ENCODE peak calls at places on chromosomes 5 and 9, in six cellular contexts. W is suprapubic skin; D is effector memory CD8-positive, alpha-beta T cell; Z is Ammon's horn; J is NCI-H2081; M is osteocyte. N is an unnamed sample.

GRCh38 chr9:135795391-135795790 is 93.4 kb downstream of the KCNT1 start:
- DNase-seq in J (no peak), W (no peak), Z (no peak), M (no peak), D (no peak), N (no peak)

GRCh38 chr9:91197232-91198181 is 164.2 kb downstream of the AUH start:
- DNase-seq in M (no peak), Z (peak), D (no peak), W (peak), J (no peak), N (no peak)

GRCh38 chr9:37650873-37651768 is at the start of gene FRMPD1:
- DNase-seq in W (no peak), Z (peak), M (no peak), J (peak), D (peak), N (peak)

GRCh38 chr9:120770923-120771322 is 22.3 kb downstream of the FBXW2 start:
- DNase-seq in J (no peak), D (no peak), M (no peak), Z (no peak), W (no peak), N (no peak)

GRCh38 chr5:139418804-139419203 is 14.9 kb upstream of the SPATA24 start:
- DNase-seq in W (no peak), Z (no peak), M (no peak), J (no peak), D (no peak), N (no peak)

GRCh38 chr5:91225848-91226686 is 157.1 kb downstream of the ARRDC3 start:
- DNase-seq in Z (no peak), D (peak), M (no peak), J (peak), W (no peak), N (peak)

GRCh38 chr5:135009736-135010501 is 24.1 kb downstream of the PITX1 start:
- DNase-seq in M (peak), Z (no peak), D (no peak), W (no peak), J (no peak), N (no peak)

GRCh38 chr5:159097461-159098284 is 2.0 kb downstream of the EBF1 start:
- DNase-seq in Z (no peak), M (no peak), J (no peak), D (no peak), W (no peak), N (peak)

GRCh38 chr5:65041296-65042158 is 272.8 kb downstream of the CWC27 start:
- DNase-seq in J (no peak), M (no peak), W (no peak), D (no peak), Z (no peak), N (no peak)

GRCh38 chr5:116097301-116097700 is 12.5 kb downstream of the COMMD10 start:
- DNase-seq in M (no peak), Z (no peak), J (no peak), D (no peak), W (no peak), N (no peak)

GRCh38 chr9:129887210-129888084 is 52.2 kb downstream of the USP20 start:
- DNase-seq in W (no peak), J (no peak), Z (no peak), M (no peak), D (peak), N (peak)

GRCh38 chr5:90518666-90519065 is 10.7 kb downstream of the LYSMD3 start:
- DNase-seq in J (peak), M (no peak), D (no peak), W (no peak), Z (no peak), N (no peak)

GRCh38 chr5:160312139-160312959 is at the start of gene CCNJL:
- DNase-seq in D (no peak), M (peak), W (no peak), Z (peak), J (peak), N (no peak)

GRCh38 chr9:76564300-76564699 is 105.3 kb downstream of the GCNT1 start:
- DNase-seq in M (no peak), W (no peak), D (no peak), J (no peak), Z (no peak), N (no peak)

GRCh38 chr5:58107704-58108103 is 352.2 kb downstream of the PLK2 start:
- DNase-seq in W (no peak), M (no peak), D (no peak), Z (no peak), J (no peak), N (no peak)

GRCh38 chr5:69078921-69079537 is 14.8 kb upstream of the SLC30A5 start:
- DNase-seq in D (no peak), Z (no peak), J (no peak), M (no peak), W (no peak), N (no peak)

GRCh38 chr5:111603446-111603827 is 91.1 kb upstream of the STARD4 start:
- DNase-seq in J (no peak), M (no peak), W (no peak), D (no peak), Z (no peak), N (no peak)

GRCh38 chr5:176810084-176810597 is at the start of gene UNC5A:
- DNase-seq in D (peak), Z (no peak), M (no peak), W (no peak), J (peak), N (no peak)

GRCh38 chr5:82405618-82406199 is 127.6 kb upstream of the RPS23 start:
- DNase-seq in W (no peak), J (no peak), Z (no peak), M (no peak), D (no peak), N (no peak)

GRCh38 chr9:122332083-122332482 is 38.7 kb upstream of the PTGS1 start:
- DNase-seq in D (no peak), J (no peak), Z (no peak), W (no peak), M (no peak), N (no peak)

GRCh38 chr9:113895526-113895925 is 19.4 kb downstream of the ZNF618 start:
- DNase-seq in M (no peak), Z (no peak), D (no peak), W (no peak), J (no peak), N (no peak)

GRCh38 chr9:105694848-105695581 is 674 bp downstream of the TMEM38B start:
- DNase-seq in M (no peak), Z (peak), D (peak), W (peak), J (no peak), N (peak)

GRCh38 chr9:133702798-133703570 is 35.2 kb downstream of the SARDH start:
- DNase-seq in J (no peak), W (no peak), M (no peak), D (no peak), Z (no peak), N (no peak)

GRCh38 chr9:121612511-121612998 is 38.9 kb upstream of the DAB2IP start:
- DNase-seq in D (no peak), J (no peak), Z (no peak), M (no peak), W (no peak), N (no peak)

GRCh38 chr5:7927466-7928375 is 58.8 kb downstream of the MTRR start:
- DNase-seq in M (no peak), Z (peak), J (peak), W (no peak), D (no peak), N (peak)

GRCh38 chr9:125513634-125514413 is 193.2 kb downstream of the MAPKAP1 start:
- DNase-seq in M (no peak), J (no peak), D (no peak), W (no peak), Z (no peak), N (no peak)